ENCODE peak calls at places on chromosomes 13 and 19, in six cellular contexts. One of them, this sample, is unnamed. For H3K9me3, the result is how much of the 10 kb centered on the place peaks cover.

GRCh38 chr13:62482351-62482750 is 1066.7 kb upstream of the PCDH20 start:
- DNase-seq in pancreas: no peak
- DNase-seq in MG63: no peak
- DNase-seq in AG04450: no peak
- DNase-seq in IMR-90: no peak
- DNase-seq in CD4-positive, alpha-beta T cell: no peak
- DNase-seq in this sample: no peak

GRCh38 chr13:79126706-79127105 is 279.3 kb downstream of the RBM26 start:
- DNase-seq in pancreas: no peak
- DNase-seq in AG04450: no peak
- DNase-seq in MG63: no peak
- DNase-seq in IMR-90: no peak
- DNase-seq in CD4-positive, alpha-beta T cell: no peak
- DNase-seq in this sample: no peak

GRCh38 chr19:13425151-13425550 is 81.1 kb downstream of the CACNA1A start:
- DNase-seq in MG63: no peak
- DNase-seq in pancreas: no peak
- DNase-seq in IMR-90: no peak
- DNase-seq in CD4-positive, alpha-beta T cell: no peak
- DNase-seq in AG04450: no peak
- DNase-seq in this sample: no peak

GRCh38 chr13:71751074-71751473 is 115.9 kb downstream of the DACH1 start:
- DNase-seq in CD4-positive, alpha-beta T cell: no peak
- DNase-seq in AG04450: no peak
- DNase-seq in pancreas: no peak
- DNase-seq in MG63: no peak
- DNase-seq in IMR-90: no peak
- DNase-seq in this sample: no peak

GRCh38 chr19:38030681-38031422 is 123.8 kb downstream of the SIPA1L3 start:
- DNase-seq in pancreas: no peak
- DNase-seq in MG63: no peak
- DNase-seq in IMR-90: no peak
- DNase-seq in CD4-positive, alpha-beta T cell: no peak
- DNase-seq in AG04450: no peak
- DNase-seq in this sample: no peak

GRCh38 chr19:35168261-35168660 is 13.7 kb downstream of the FXYD5 start:
- DNase-seq in IMR-90: no peak
- DNase-seq in MG63: peak
- DNase-seq in AG04450: no peak
- DNase-seq in CD4-positive, alpha-beta T cell: no peak
- DNase-seq in pancreas: no peak
- DNase-seq in this sample: no peak

GRCh38 chr13:66328486-66328885 is 901.6 kb downstream of the PCDH9 start:
- DNase-seq in AG04450: no peak
- DNase-seq in CD4-positive, alpha-beta T cell: no peak
- DNase-seq in IMR-90: no peak
- DNase-seq in MG63: no peak
- DNase-seq in pancreas: no peak
- DNase-seq in this sample: no peak

GRCh38 chr19:15212682-15213081 is 11.9 kb upstream of the NOTCH3 start:
- DNase-seq in pancreas: no peak
- DNase-seq in MG63: no peak
- DNase-seq in IMR-90: no peak
- DNase-seq in CD4-positive, alpha-beta T cell: no peak
- DNase-seq in AG04450: no peak
- DNase-seq in this sample: no peak

GRCh38 chr19:54456423-54457373 is 6.9 kb downstream of the LENG9 start:
- DNase-seq in MG63: no peak
- DNase-seq in pancreas: no peak
- DNase-seq in IMR-90: no peak
- DNase-seq in CD4-positive, alpha-beta T cell: no peak
- DNase-seq in AG04450: no peak
- DNase-seq in this sample: no peak

GRCh38 chr19:38191747-38192146 is 32.3 kb downstream of the DPF1 start:
- DNase-seq in MG63: no peak
- DNase-seq in CD4-positive, alpha-beta T cell: no peak
- DNase-seq in AG04450: no peak
- DNase-seq in IMR-90: no peak
- DNase-seq in pancreas: no peak
- DNase-seq in this sample: no peak

GRCh38 chr13:28560612-28561011 is 65.7 kb upstream of the FLT1 start:
- DNase-seq in CD4-positive, alpha-beta T cell: no peak
- DNase-seq in IMR-90: no peak
- DNase-seq in MG63: no peak
- DNase-seq in AG04450: no peak
- DNase-seq in pancreas: no peak
- DNase-seq in this sample: no peak

DNA sequence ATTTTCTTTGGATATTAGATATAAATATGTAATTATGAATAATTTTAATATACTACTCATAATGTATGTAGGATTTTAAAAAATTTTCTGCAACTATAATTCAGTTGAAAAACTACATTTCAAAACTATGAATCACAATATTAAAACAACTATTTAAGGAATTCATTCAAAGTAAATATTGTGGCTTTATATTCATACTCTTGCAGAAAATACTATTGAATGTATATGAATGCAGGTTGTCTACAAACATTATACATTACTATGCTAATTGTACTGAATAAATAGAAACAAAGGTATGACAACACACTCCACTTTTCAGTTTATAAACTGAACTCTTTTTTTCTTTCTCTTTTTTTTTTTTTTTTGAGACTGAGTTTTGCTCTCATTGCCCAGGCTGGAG is 14.2 kb downstream of the ZNF91 start:
- DNase-seq in pancreas: no peak
- DNase-seq in CD4-positive, alpha-beta T cell: no peak
- DNase-seq in MG63: no peak
- DNase-seq in AG04450: no peak
- DNase-seq in IMR-90: no peak
- DNase-seq in this sample: no peak
- H3K9me3 ChIP-seq in pancreas: under half
- H3K9me3 ChIP-seq in CD4-positive, alpha-beta T cell: half or more
- H3K9me3 ChIP-seq in MG63: under half
- H3K9me3 ChIP-seq in AG04450: under half
- H3K9me3 ChIP-seq in IMR-90: half or more
- H3K9me3 ChIP-seq in this sample: under half

DNA sequence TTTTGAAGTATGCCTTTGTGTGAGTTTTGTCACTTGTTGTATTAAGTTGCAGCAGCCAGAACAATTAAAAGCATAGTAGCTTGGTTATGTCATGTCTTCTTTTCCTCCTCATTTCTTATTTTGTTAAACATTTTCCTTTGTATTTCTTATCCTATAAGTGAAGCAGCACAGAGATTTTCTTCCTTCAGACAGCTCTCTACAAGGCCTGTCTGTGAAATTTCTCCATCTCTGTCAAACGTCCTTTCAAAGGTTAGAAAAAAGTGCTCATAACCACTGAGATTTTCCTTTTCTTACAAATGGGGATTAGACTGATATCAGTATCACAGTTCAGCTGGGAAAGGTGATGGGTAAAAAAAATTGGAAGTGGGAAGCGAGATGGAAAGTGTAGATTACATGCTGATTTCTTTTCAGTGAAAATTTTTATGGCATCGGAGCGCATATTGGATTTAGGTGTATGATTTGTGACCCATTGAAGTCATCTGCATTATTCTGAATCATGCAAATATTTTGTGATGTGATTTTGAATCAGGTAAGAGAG is 71.7 kb downstream of the GPC5 start:
- DNase-seq in pancreas: no peak
- DNase-seq in IMR-90: no peak
- DNase-seq in MG63: no peak
- DNase-seq in CD4-positive, alpha-beta T cell: no peak
- DNase-seq in AG04450: no peak
- DNase-seq in this sample: no peak
- H3K9me3 ChIP-seq in pancreas: under half
- H3K9me3 ChIP-seq in IMR-90: under half
- H3K9me3 ChIP-seq in MG63: under half
- H3K9me3 ChIP-seq in CD4-positive, alpha-beta T cell: under half
- H3K9me3 ChIP-seq in AG04450: under half
- H3K9me3 ChIP-seq in this sample: under half

DNA sequence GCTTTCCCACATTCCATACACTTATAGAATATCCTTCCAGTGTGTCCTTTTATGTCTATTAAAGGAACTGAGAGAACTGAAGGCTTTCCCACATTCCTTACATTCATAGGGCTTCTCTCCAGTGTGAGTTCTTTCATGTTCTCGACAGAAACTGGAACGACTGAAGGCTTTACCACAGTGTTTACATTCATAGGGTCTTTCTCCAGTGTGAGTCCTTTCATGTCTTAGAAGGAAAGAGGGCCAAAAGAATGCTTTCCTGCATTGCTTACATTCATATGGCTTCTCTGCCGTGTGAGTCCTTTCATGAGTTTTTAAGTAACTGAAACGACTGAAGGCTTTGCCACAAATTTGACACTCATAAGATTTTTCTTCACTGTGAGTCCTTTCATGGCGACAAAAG is 22.3 kb downstream of the ZNF44 start:
- DNase-seq in IMR-90: no peak
- DNase-seq in MG63: no peak
- DNase-seq in CD4-positive, alpha-beta T cell: no peak
- DNase-seq in pancreas: no peak
- DNase-seq in AG04450: no peak
- DNase-seq in this sample: no peak
- H3K9me3 ChIP-seq in IMR-90: half or more
- H3K9me3 ChIP-seq in MG63: half or more
- H3K9me3 ChIP-seq in CD4-positive, alpha-beta T cell: half or more
- H3K9me3 ChIP-seq in pancreas: under half
- H3K9me3 ChIP-seq in AG04450: half or more
- H3K9me3 ChIP-seq in this sample: half or more

GRCh38 chr19:51503891-51504290 is 2.3 kb upstream of the SIGLEC12 start:
- DNase-seq in IMR-90: no peak
- DNase-seq in CD4-positive, alpha-beta T cell: no peak
- DNase-seq in pancreas: no peak
- DNase-seq in MG63: no peak
- DNase-seq in AG04450: no peak
- DNase-seq in this sample: no peak
- H3K9me3 ChIP-seq in IMR-90: under half
- H3K9me3 ChIP-seq in CD4-positive, alpha-beta T cell: under half
- H3K9me3 ChIP-seq in pancreas: under half
- H3K9me3 ChIP-seq in MG63: under half
- H3K9me3 ChIP-seq in AG04450: under half
- H3K9me3 ChIP-seq in this sample: under half

GRCh38 chr19:58020129-58020528 is 13.7 kb upstream of the ZSCAN1 start:
- DNase-seq in AG04450: no peak
- DNase-seq in MG63: no peak
- DNase-seq in CD4-positive, alpha-beta T cell: no peak
- DNase-seq in IMR-90: no peak
- DNase-seq in pancreas: no peak
- DNase-seq in this sample: no peak

GRCh38 chr19:58021541-58022282 is 12.1 kb upstream of the ZSCAN1 start:
- DNase-seq in CD4-positive, alpha-beta T cell: peak
- DNase-seq in AG04450: no peak
- DNase-seq in pancreas: no peak
- DNase-seq in IMR-90: peak
- DNase-seq in MG63: no peak
- DNase-seq in this sample: no peak

GRCh38 chr19:58024661-58025060 is 9.2 kb upstream of the ZSCAN1 start:
- DNase-seq in AG04450: no peak
- DNase-seq in MG63: no peak
- DNase-seq in CD4-positive, alpha-beta T cell: no peak
- DNase-seq in pancreas: no peak
- DNase-seq in IMR-90: no peak
- DNase-seq in this sample: no peak

GRCh38 chr19:58022283-58022660 is 11.6 kb upstream of the ZSCAN1 start:
- DNase-seq in pancreas: no peak
- DNase-seq in AG04450: no peak
- DNase-seq in IMR-90: no peak
- DNase-seq in MG63: no peak
- DNase-seq in CD4-positive, alpha-beta T cell: no peak
- DNase-seq in this sample: no peak

DNA sequence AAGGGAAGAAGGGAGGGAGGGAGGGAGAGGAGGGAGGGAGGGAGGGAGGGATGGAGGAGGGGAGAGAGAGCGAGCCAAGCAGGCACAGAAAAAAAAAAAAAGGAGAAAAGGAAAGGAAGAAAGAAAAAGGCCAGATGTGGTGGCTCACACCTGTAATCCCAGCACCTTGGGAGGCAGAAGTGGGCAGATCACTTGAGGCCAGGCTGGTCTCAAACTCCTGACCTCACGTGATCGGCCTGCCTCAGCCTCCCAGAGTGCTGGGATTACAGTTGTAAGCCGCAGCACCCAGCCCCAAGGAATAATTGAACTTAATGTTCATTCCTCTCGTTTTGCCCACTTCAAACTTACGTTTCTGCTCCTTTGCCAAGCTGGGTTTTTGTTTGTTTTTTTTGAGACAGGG is 12.8 kb upstream of the ZSCAN1 start:
- DNase-seq in AG04450: no peak
- DNase-seq in IMR-90: no peak
- DNase-seq in pancreas: no peak
- DNase-seq in MG63: no peak
- DNase-seq in CD4-positive, alpha-beta T cell: no peak
- DNase-seq in this sample: no peak
- H3K9me3 ChIP-seq in AG04450: half or more
- H3K9me3 ChIP-seq in IMR-90: under half
- H3K9me3 ChIP-seq in pancreas: under half
- H3K9me3 ChIP-seq in MG63: under half
- H3K9me3 ChIP-seq in CD4-positive, alpha-beta T cell: under half
- H3K9me3 ChIP-seq in this sample: under half